ENCODE peak calls at places on chromosomes 4 and X, in five cellular contexts. F is upper lobe of left lung, H is body of pancreas, X is GM12891, P is GM12892. R is an unnamed sample.
A peak's percentile ranks its signal among the peaks of the same experiment; 100 is the strongest.

GRCh38 chr4:25313194-25313895 is 771 bp downstream of the ZCCHC4 start:
- DNase-seq in F (peak; percentile 49), H (no peak), X (no peak), P (no peak), R (no peak)

GRCh38 chrX:74450803-74451449 is 29.6 kb downstream of the SLC16A2 start:
- DNase-seq in F (no peak), H (no peak), X (no peak), P (no peak), R (no peak)

GRCh38 chr4:181731900-181732299 is 511.3 kb upstream of the TENM3 start:
- DNase-seq in F (no peak), H (no peak), X (no peak), P (no peak), R (no peak)

GRCh38 chrX:39518451-39519212 is 579.1 kb downstream of the BCOR start:
- DNase-seq in F (peak; percentile 38), H (peak; percentile 66), X (no peak), P (no peak), R (no peak)

GRCh38 chr4:122930877-122931276 is 8.5 kb upstream of the NUDT6 start:
- DNase-seq in F (no peak), H (no peak), X (no peak), P (no peak), R (no peak)

GRCh38 chr4:41944089-41944488 is 8.9 kb downstream of the TMEM33 start:
- DNase-seq in F (no peak), H (no peak), X (no peak), P (no peak), R (no peak)

GRCh38 chr4:56626420-56626819 is 54.7 kb downstream of the HOPX start:
- DNase-seq in F (no peak), H (no peak), X (no peak), P (no peak), R (no peak)

GRCh38 chrX:53321216-53321942 is 40.0 kb upstream of the IQSEC2 start:
- DNase-seq in F (peak; percentile 84), H (peak; percentile 49), X (no peak), P (no peak), R (no peak)

GRCh38 chr4:23225024-23225423 is 532.3 kb downstream of the GBA3 start:
- DNase-seq in F (no peak), H (no peak), X (no peak), P (no peak), R (no peak)

GRCh38 chrX:39689374-39690104 is 408.2 kb downstream of the BCOR start:
- DNase-seq in F (no peak), H (no peak), X (no peak), P (no peak), R (no peak)

GRCh38 chr4:15339732-15340131 is 88.1 kb upstream of the C1QTNF7 start:
- DNase-seq in F (no peak), H (no peak), X (no peak), P (no peak), R (no peak)

GRCh38 chr4:156662921-156663320 is 308.7 kb downstream of the PDGFC start:
- DNase-seq in F (no peak), H (no peak), X (no peak), P (no peak), R (no peak)

GRCh38 chr4:40264995-40265909 is 68.4 kb downstream of the RHOH start:
- DNase-seq in F (no peak), H (peak; percentile 27), X (no peak), P (no peak), R (no peak)

GRCh38 chr4:17092990-17093880 is 194.8 kb upstream of the LDB2 start:
- DNase-seq in F (no peak), H (no peak), X (no peak), P (no peak), R (no peak)

GRCh38 chrX:314781-315595 is 3.6 kb downstream of the GTPBP6 start:
- DNase-seq in F (no peak), H (peak; percentile 8), X (no peak), P (no peak), R (peak; percentile 77)

GRCh38 chr4:111108138-111108537 is 485.3 kb upstream of the PITX2 start:
- DNase-seq in F (no peak), H (no peak), X (no peak), P (no peak), R (no peak)

GRCh38 chr4:48967626-48968025 is 18.4 kb upstream of the CWH43 start:
- DNase-seq in F (no peak), H (no peak), X (no peak), P (no peak), R (no peak)

GRCh38 chr4:38060829-38061431 is 100.7 kb downstream of the PTTG2 start:
- DNase-seq in F (no peak), H (no peak), X (no peak), P (no peak), R (no peak)

GRCh38 chr4:4247711-4248035 is 350 bp downstream of the TMEM128 start:
- DNase-seq in F (no peak), H (no peak), X (no peak), P (no peak), R (no peak)

GRCh38 chrX:56745019-56745418 is 16.0 kb downstream of the NBDY start:
- DNase-seq in F (no peak), H (no peak), X (no peak), P (no peak), R (no peak)

GRCh38 chr4:40998680-40999358 is 215.5 kb downstream of the APBB2 start:
- DNase-seq in F (no peak), H (no peak), X (no peak), P (no peak), R (no peak)

GRCh38 chr4:38268108-38268507 is 307.9 kb downstream of the PTTG2 start:
- DNase-seq in F (no peak), H (no peak), X (no peak), P (no peak), R (no peak)

GRCh38 chr4:74671074-74671698 is 123.1 kb downstream of the BTC start:
- DNase-seq in F (no peak), H (peak; percentile 44), X (no peak), P (no peak), R (no peak)

GRCh38 chr4:147965056-147965455 is 233.2 kb downstream of the ARHGAP10 start:
- DNase-seq in F (no peak), H (peak; percentile 34), X (no peak), P (no peak), R (no peak)

GRCh38 chr4:80568891-80569290 is 233.4 kb downstream of the CFAP299 start:
- DNase-seq in F (no peak), H (no peak), X (no peak), P (no peak), R (no peak)

GRCh38 chr4:185165605-185166063 is 22.6 kb downstream of the SLC25A4 start:
- DNase-seq in F (no peak), H (no peak), X (no peak), P (no peak), R (no peak)

GRCh38 chrX:132877954-132878536 is 80.4 kb downstream of the HS6ST2 start:
- DNase-seq in F (no peak), H (no peak), X (no peak), P (no peak), R (no peak)

GRCh38 chr4:105710678-105711077 is 2.1 kb downstream of the GSTCD start:
- DNase-seq in F (no peak), H (no peak), X (no peak), P (no peak), R (no peak)

GRCh38 chrX:129823115-129823514 is 20.6 kb downstream of the ZDHHC9 start:
- DNase-seq in F (no peak), H (peak; percentile 22), X (no peak), P (no peak), R (no peak)

GRCh38 chr4:102344955-102345794 is at the start of gene SLC39A8:
- DNase-seq in F (peak; percentile 97), H (peak; percentile 91), X (peak; percentile 79), P (peak; percentile 77), R (peak; percentile 93)
- TF ChIP-seq POLR2A in F (no peak), H (peak; percentile 85), X (peak; percentile 69), P (peak; percentile 47), R (no peak)

GRCh38 chr4:103198111-103198765 is at the start of gene CENPE:
- DNase-seq in F (peak; percentile 95), H (peak; percentile 86), X (peak; percentile 40), P (peak; percentile 46), R (peak; percentile 92)
- TF ChIP-seq POLR2A in F (no peak), H (no peak), X (no peak), P (peak; percentile 58), R (no peak)

DNA sequence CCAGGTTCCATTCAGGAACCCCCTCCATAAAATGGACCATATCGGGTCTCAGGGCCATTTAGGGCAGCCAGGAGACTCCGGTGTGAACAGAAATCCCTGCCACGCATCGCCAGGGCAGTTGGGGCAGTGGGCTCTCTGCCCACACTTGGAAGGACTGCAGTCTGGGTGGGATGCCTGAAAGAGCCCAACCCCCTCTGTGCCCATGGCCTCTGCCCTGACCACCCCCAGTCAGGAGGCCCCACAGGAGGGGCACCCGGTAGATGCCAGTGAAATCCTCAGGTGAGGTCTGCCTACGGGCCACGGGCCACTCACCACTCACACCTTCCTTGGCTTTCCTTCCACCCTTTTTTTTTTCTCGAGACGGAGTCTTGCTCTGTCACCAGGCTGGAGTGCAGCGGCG is 4.8 kb downstream of the PRAF2 start:
- DNase-seq in F (no peak), H (no peak), X (no peak), P (no peak), R (no peak)
- TF ChIP-seq POLR2A in F (no peak), H (no peak), X (no peak), P (no peak), R (no peak)

GRCh38 chr4:52350926-52351325 is 299.8 kb downstream of the SPATA18 start:
- DNase-seq in F (no peak), H (no peak), X (no peak), P (no peak), R (no peak)
- TF ChIP-seq POLR2A in F (no peak), H (no peak), X (no peak), P (no peak), R (no peak)

GRCh38 chrX:19089555-19090040 is 32.7 kb downstream of the ADGRG2 start:
- DNase-seq in F (no peak), H (no peak), X (no peak), P (no peak), R (no peak)
- TF ChIP-seq POLR2A in F (no peak), H (no peak), X (no peak), P (no peak), R (no peak)

DNA sequence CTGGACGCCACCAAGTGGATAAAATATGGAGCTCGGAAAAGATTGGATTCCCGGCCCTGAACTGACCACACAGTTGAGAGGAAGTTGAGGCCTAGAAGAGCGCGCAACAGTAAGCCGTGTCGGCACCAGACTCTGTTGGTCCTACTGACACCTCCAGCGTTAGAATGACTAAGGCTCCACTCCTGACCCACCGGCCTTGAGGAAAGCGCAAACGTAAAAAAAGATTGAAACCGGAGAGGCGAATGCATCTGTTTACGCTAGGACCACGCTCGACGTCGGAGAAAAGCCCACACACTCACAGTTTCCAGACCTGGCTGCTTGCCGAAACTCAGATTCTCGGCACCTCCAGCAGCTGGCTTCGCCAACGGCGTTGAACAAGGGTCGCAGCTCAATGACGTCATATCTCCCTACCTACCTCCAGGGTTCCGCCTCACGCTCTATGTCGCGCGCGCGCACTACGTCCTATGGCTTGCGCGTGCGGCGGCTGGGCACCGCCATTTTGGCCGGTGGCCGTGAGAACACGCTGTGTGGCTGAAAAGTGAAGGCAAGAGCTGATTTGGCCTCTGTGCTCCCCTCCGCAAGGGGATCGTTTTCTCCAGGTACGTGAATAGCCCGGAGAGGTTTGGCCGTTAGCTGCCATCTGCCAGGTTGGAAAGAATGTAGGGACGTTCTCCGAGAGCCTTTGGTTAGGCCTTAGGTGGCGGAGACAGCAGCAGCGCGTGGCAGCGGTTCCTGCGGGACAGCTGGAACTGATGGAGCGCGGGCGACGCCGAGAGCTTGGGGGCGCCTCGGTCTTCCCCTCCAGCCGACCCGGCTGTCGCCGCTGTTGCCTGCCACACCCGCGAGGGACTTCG is at the start of the genes ABCE1 and ANAPC10:
- DNase-seq in F (peak; percentile 96), H (peak; percentile 98), X (peak; percentile 66), P (peak; percentile 65), R (peak; percentile 96)
- TF ChIP-seq POLR2A in F (no peak), H (peak; percentile 78), X (peak; percentile 82), P (peak; percentile 96), R (peak; percentile 55)

R was measured in suprapubic skin.